ENCODE peak calls at places on chromosomes 6 and 20, in five cellular contexts. One of them, this sample, is unnamed.

GRCh38 chr6:46299253-46299652 is 128.5 kb upstream of the ENPP5 start:
- DNase-seq in dermis blood vessel endothelial cell: no peak
- DNase-seq in globus pallidus: no peak
- DNase-seq in MG63: no peak
- DNase-seq in T-helper 1 cell: no peak
- DNase-seq in this sample: no peak

GRCh38 chr6:166624275-166624674 is 2.8 kb downstream of the RPS6KA2 start:
- DNase-seq in dermis blood vessel endothelial cell: peak; percentile 33
- DNase-seq in globus pallidus: no peak
- DNase-seq in MG63: no peak
- DNase-seq in T-helper 1 cell: no peak
- DNase-seq in this sample: peak; percentile 47

GRCh38 chr6:157994126-157994795 is 12.6 kb downstream of the SYNJ2 start:
- DNase-seq in dermis blood vessel endothelial cell: no peak
- DNase-seq in globus pallidus: peak; percentile 82
- DNase-seq in MG63: no peak
- DNase-seq in T-helper 1 cell: no peak
- DNase-seq in this sample: peak; percentile 93

GRCh38 chr6:53730767-53731166 is 64.0 kb upstream of the LRRC1 start:
- DNase-seq in dermis blood vessel endothelial cell: no peak
- DNase-seq in globus pallidus: no peak
- DNase-seq in MG63: no peak
- DNase-seq in T-helper 1 cell: no peak
- DNase-seq in this sample: no peak

GRCh38 chr20:25623225-25623735 is 534 bp downstream of the NANP start:
- DNase-seq in dermis blood vessel endothelial cell: peak; percentile 56
- DNase-seq in globus pallidus: peak; percentile 26
- DNase-seq in MG63: peak; percentile 50
- DNase-seq in T-helper 1 cell: peak; percentile 13
- DNase-seq in this sample: peak; percentile 17

GRCh38 chr6:46327769-46328168 is 157.0 kb upstream of the ENPP5 start:
- DNase-seq in dermis blood vessel endothelial cell: no peak
- DNase-seq in globus pallidus: no peak
- DNase-seq in MG63: no peak
- DNase-seq in T-helper 1 cell: no peak
- DNase-seq in this sample: no peak

GRCh38 chr6:14635933-14636599 is 518.5 kb downstream of the CD83 start:
- DNase-seq in dermis blood vessel endothelial cell: no peak
- DNase-seq in globus pallidus: no peak
- DNase-seq in MG63: no peak
- DNase-seq in T-helper 1 cell: no peak
- DNase-seq in this sample: no peak

GRCh38 chr6:95095855-95096254 is 481.5 kb upstream of the MANEA start:
- DNase-seq in dermis blood vessel endothelial cell: no peak
- DNase-seq in globus pallidus: no peak
- DNase-seq in MG63: no peak
- DNase-seq in T-helper 1 cell: no peak
- DNase-seq in this sample: no peak

GRCh38 chr6:138004423-138005287 is 102.6 kb downstream of the PERP start:
- DNase-seq in dermis blood vessel endothelial cell: peak; percentile 64
- DNase-seq in globus pallidus: peak; percentile 5
- DNase-seq in MG63: no peak
- DNase-seq in T-helper 1 cell: no peak
- DNase-seq in this sample: peak; percentile 41

GRCh38 chr6:14917101-14917500 is 328.8 kb upstream of the JARID2 start:
- DNase-seq in dermis blood vessel endothelial cell: no peak
- DNase-seq in globus pallidus: no peak
- DNase-seq in MG63: no peak
- DNase-seq in T-helper 1 cell: no peak
- DNase-seq in this sample: no peak